ENCODE peak calls at places on chromosomes 4 and X, in five cellular contexts. One of them, this sample, is unnamed.

GRCh38 chr4:118749347-118749988 is 64.3 kb downstream of the METTL14 start:
- DNase-seq in activated CD4-positive, CD25-positive, alpha-beta regulatory T cell: no peak
- DNase-seq in H7: no peak
- DNase-seq in dermis blood vessel endothelial cell: no peak
- DNase-seq in GM12892: no peak
- DNase-seq in this sample: no peak

GRCh38 chrX:46715521-46715920 is 43.4 kb downstream of the SLC9A7 start:
- DNase-seq in activated CD4-positive, CD25-positive, alpha-beta regulatory T cell: no peak
- DNase-seq in H7: no peak
- DNase-seq in dermis blood vessel endothelial cell: no peak
- DNase-seq in GM12892: no peak
- DNase-seq in this sample: no peak

GRCh38 chrX:19040373-19040772 is 56.5 kb upstream of the PHKA2 start:
- DNase-seq in activated CD4-positive, CD25-positive, alpha-beta regulatory T cell: no peak
- DNase-seq in H7: no peak
- DNase-seq in dermis blood vessel endothelial cell: peak; percentile 4
- DNase-seq in GM12892: no peak
- DNase-seq in this sample: no peak

GRCh38 chr4:33709247-33709646 is 2535.1 kb downstream of the ARAP2 start:
- DNase-seq in activated CD4-positive, CD25-positive, alpha-beta regulatory T cell: no peak
- DNase-seq in H7: no peak
- DNase-seq in dermis blood vessel endothelial cell: no peak
- DNase-seq in GM12892: no peak
- DNase-seq in this sample: no peak

GRCh38 chr4:119478446-119479179 is 150.0 kb downstream of the PDE5A start:
- DNase-seq in activated CD4-positive, CD25-positive, alpha-beta regulatory T cell: no peak
- DNase-seq in H7: no peak
- DNase-seq in dermis blood vessel endothelial cell: no peak
- DNase-seq in GM12892: no peak
- DNase-seq in this sample: no peak

GRCh38 chr4:2260336-2261109 is 1.4 kb downstream of the MXD4 start:
- DNase-seq in activated CD4-positive, CD25-positive, alpha-beta regulatory T cell: no peak
- DNase-seq in H7: no peak
- DNase-seq in dermis blood vessel endothelial cell: no peak
- DNase-seq in GM12892: no peak
- DNase-seq in this sample: no peak

GRCh38 chr4:56656346-56656643 is 24.8 kb downstream of the HOPX start:
- DNase-seq in activated CD4-positive, CD25-positive, alpha-beta regulatory T cell: no peak
- DNase-seq in H7: no peak
- DNase-seq in dermis blood vessel endothelial cell: peak; percentile 31
- DNase-seq in GM12892: no peak
- DNase-seq in this sample: no peak

GRCh38 chr4:38001927-38002326 is 41.7 kb downstream of the PTTG2 start:
- DNase-seq in activated CD4-positive, CD25-positive, alpha-beta regulatory T cell: no peak
- DNase-seq in H7: peak; percentile 70
- DNase-seq in dermis blood vessel endothelial cell: no peak
- DNase-seq in GM12892: no peak
- DNase-seq in this sample: no peak

GRCh38 chr4:25834411-25835107 is 28.2 kb downstream of the SEL1L3 start:
- DNase-seq in activated CD4-positive, CD25-positive, alpha-beta regulatory T cell: no peak
- DNase-seq in H7: no peak
- DNase-seq in dermis blood vessel endothelial cell: no peak
- DNase-seq in GM12892: no peak
- DNase-seq in this sample: no peak

GRCh38 chrX:36867143-36867542 is 141.0 kb upstream of the FAM47C start:
- DNase-seq in activated CD4-positive, CD25-positive, alpha-beta regulatory T cell: no peak
- DNase-seq in H7: peak; percentile 7
- DNase-seq in dermis blood vessel endothelial cell: peak; percentile 41
- DNase-seq in GM12892: no peak
- DNase-seq in this sample: no peak

GRCh38 chr4:174604198-174604597 is 81.9 kb upstream of the HPGD start:
- DNase-seq in activated CD4-positive, CD25-positive, alpha-beta regulatory T cell: no peak
- DNase-seq in H7: no peak
- DNase-seq in dermis blood vessel endothelial cell: no peak
- DNase-seq in GM12892: no peak
- DNase-seq in this sample: no peak

GRCh38 chrX:97315939-97316338 is 432.2 kb downstream of the RPA4 start:
- DNase-seq in activated CD4-positive, CD25-positive, alpha-beta regulatory T cell: no peak
- DNase-seq in H7: peak; percentile 34
- DNase-seq in dermis blood vessel endothelial cell: no peak
- DNase-seq in GM12892: no peak
- DNase-seq in this sample: no peak

GRCh38 chr4:6044805-6045204 is 26.6 kb upstream of the C4orf50 start:
- DNase-seq in activated CD4-positive, CD25-positive, alpha-beta regulatory T cell: no peak
- DNase-seq in H7: peak; percentile 95
- DNase-seq in dermis blood vessel endothelial cell: no peak
- DNase-seq in GM12892: no peak
- DNase-seq in this sample: no peak

GRCh38 chr4:15354790-15355418 is 72.9 kb upstream of the C1QTNF7 start:
- DNase-seq in activated CD4-positive, CD25-positive, alpha-beta regulatory T cell: no peak
- DNase-seq in H7: no peak
- DNase-seq in dermis blood vessel endothelial cell: no peak
- DNase-seq in GM12892: no peak
- DNase-seq in this sample: no peak

GRCh38 chr4:5711479-5712184 is 631 bp downstream of the EVC start:
- DNase-seq in activated CD4-positive, CD25-positive, alpha-beta regulatory T cell: no peak
- DNase-seq in H7: no peak
- DNase-seq in dermis blood vessel endothelial cell: peak; percentile 44
- DNase-seq in GM12892: no peak
- DNase-seq in this sample: no peak

GRCh38 chr4:37568494-37568893 is 117.7 kb downstream of the RELL1 start:
- DNase-seq in activated CD4-positive, CD25-positive, alpha-beta regulatory T cell: no peak
- DNase-seq in H7: no peak
- DNase-seq in dermis blood vessel endothelial cell: no peak
- DNase-seq in GM12892: no peak
- DNase-seq in this sample: no peak

This sample was measured in NCI-H1105.